ENCODE peak calls at places on chromosomes 7 and 10, in six cellular contexts. U is H54, K is A549, R is H1, J is thyroid gland, N is adrenal gland. Y is an unnamed sample.

GRCh38 chr7:94095359-94096009 is 91.3 kb upstream of the BET1 start:
- DNase-seq in U (no peak), K (no peak), R (no peak), J (no peak), N (no peak), Y (no peak)

GRCh38 chr10:113131611-113132330 is 181.7 kb downstream of the TCF7L2 start:
- DNase-seq in U (peak; percentile 12), K (no peak), R (no peak), J (no peak), N (no peak), Y (no peak)

GRCh38 chr7:110877086-110877485 is 213.8 kb upstream of the LRRN3 start:
- DNase-seq in U (no peak), K (no peak), R (no peak), J (no peak), N (no peak), Y (no peak)

GRCh38 chr10:43231523-43232078 is 35.3 kb downstream of the RASGEF1A start:
- DNase-seq in U (no peak), K (no peak), R (no peak), J (peak; percentile 1), N (no peak), Y (peak; percentile 38)

GRCh38 chr10:62632071-62632809 is 172.3 kb upstream of the ADO start:
- DNase-seq in U (no peak), K (no peak), R (no peak), J (peak; percentile 12), N (peak; percentile 60), Y (no peak)

GRCh38 chr7:1533569-1534329 is 3.2 kb downstream of the MAFK start:
- DNase-seq in U (peak; percentile 100), K (peak; percentile 84), R (no peak), J (peak; percentile 66), N (peak; percentile 94), Y (peak; percentile 86)

GRCh38 chr10:124875596-124875995 is 66.3 kb upstream of the ZRANB1 start:
- DNase-seq in U (no peak), K (no peak), R (no peak), J (no peak), N (no peak), Y (no peak)

GRCh38 chr7:7820939-7821338 is 102.5 kb upstream of the RPA3 start:
- DNase-seq in U (no peak), K (no peak), R (no peak), J (no peak), N (no peak), Y (no peak)

GRCh38 chr10:128268015-128268722 is 141.9 kb upstream of the MKI67 start:
- DNase-seq in U (peak; percentile 25), K (peak; percentile 28), R (peak; percentile 67), J (peak; percentile 8), N (peak; percentile 53), Y (peak; percentile 2)

GRCh38 chr10:58807631-58808024 is 295.0 kb downstream of the BICC1 start:
- DNase-seq in U (no peak), K (no peak), R (no peak), J (no peak), N (no peak), Y (no peak)

GRCh38 chr10:8050561-8051108 is 3.9 kb upstream of the GATA3 start:
- DNase-seq in U (no peak), K (peak; percentile 28), R (no peak), J (peak; percentile 38), N (no peak), Y (peak; percentile 27)

GRCh38 chr7:123769371-123769770 is 20.6 kb upstream of the WASL start:
- DNase-seq in U (peak; percentile 78), K (peak; percentile 76), R (no peak), J (peak; percentile 54), N (peak; percentile 85), Y (no peak)

GRCh38 chr7:42672339-42672990 is 239.4 kb downstream of the C7orf25 start:
- DNase-seq in U (no peak), K (no peak), R (no peak), J (no peak), N (no peak), Y (no peak)

GRCh38 chr7:106031271-106032029 is 68.4 kb downstream of the CDHR3 start:
- DNase-seq in U (no peak), K (no peak), R (no peak), J (peak; percentile 56), N (peak; percentile 60), Y (no peak)

GRCh38 chr7:124784879-124785818 is 19.6 kb upstream of the GPR37 start:
- DNase-seq in U (peak; percentile 7), K (peak; percentile 21), R (peak; percentile 39), J (peak; percentile 58), N (peak; percentile 67), Y (peak; percentile 46)

GRCh38 chr7:27172823-27173411 is 1.2 kb downstream of the HOXA10 start:
- DNase-seq in U (peak; percentile 83), K (no peak), R (no peak), J (no peak), N (peak; percentile 78), Y (no peak)
- TF ChIP-seq POLR2A in U (peak; percentile 81), K (no peak), R (no peak), J (no peak), N (peak; percentile 31), Y (no peak)

GRCh38 chr7:135977020-135977741 is at the start of gene MTPN:
- DNase-seq in U (peak; percentile 89), K (peak; percentile 97), R (peak; percentile 92), J (peak; percentile 99), N (peak; percentile 99), Y (peak; percentile 96)
- TF ChIP-seq POLR2A in U (peak; percentile 65), K (peak; percentile 63), R (no peak), J (peak; percentile 68), N (peak; percentile 56), Y (peak; percentile 87)

GRCh38 chr7:23181684-23182553 is at the start of gene NUP42:
- DNase-seq in U (peak; percentile 98), K (peak; percentile 93), R (peak; percentile 98), J (peak; percentile 95), N (peak; percentile 99), Y (peak; percentile 100)
- TF ChIP-seq POLR2A in U (peak; percentile 93), K (peak; percentile 89), R (peak; percentile 72), J (peak; percentile 82), N (peak; percentile 85), Y (peak; percentile 98)

GRCh38 chr10:132395704-132396494 is 1.1 kb upstream of the PWWP2B start:
- DNase-seq in U (no peak), K (no peak), R (no peak), J (peak; percentile 84), N (peak; percentile 90), Y (peak; percentile 33)
- TF ChIP-seq POLR2A in U (no peak), K (no peak), R (no peak), J (peak; percentile 72), N (peak; percentile 77), Y (no peak)

DNA sequence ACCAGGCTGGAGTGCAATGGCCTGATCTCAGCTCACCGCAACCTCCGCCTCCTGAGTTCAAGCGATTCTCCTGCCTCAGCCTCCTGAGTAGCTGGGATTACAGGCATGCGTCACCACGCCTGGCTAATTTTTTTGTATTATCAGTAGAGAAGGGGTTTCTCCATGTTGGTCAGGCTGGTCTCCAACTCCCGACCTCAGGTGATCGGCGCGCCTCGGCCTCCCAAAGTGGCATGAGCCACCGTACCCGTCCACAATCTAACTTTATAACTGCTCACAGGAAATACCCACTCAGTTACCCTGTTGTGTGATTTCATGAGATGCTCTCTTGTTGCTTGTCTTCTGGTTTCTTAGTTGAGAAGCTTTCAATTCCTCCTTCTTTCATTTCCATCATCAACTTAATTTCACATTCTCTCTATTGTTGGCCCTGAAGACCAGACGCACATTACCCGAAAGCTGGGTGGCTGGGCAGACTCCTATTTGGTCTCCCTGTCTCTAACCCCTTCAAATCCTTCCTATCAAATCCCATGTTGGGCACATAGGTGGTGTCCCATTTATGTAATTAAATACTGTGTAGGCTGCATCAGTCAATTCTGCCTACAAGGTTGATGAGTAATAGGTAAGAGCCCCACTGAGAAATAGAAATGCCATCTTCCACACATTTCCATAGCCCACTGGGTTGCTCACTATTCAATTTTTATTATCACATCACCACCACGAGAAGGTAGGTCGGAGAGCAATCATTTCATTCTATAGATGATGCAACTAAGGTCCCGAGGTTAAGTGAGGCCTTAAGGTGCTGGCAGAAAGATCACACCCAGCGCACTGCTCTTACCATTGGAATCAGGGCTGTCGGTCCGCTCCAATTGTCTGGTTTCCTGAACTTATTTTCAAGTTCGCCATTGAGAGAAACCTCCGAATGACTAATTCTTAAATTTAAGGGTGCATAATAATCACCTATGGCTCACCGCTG is 978 bp upstream of the GSTO2 start:
- DNase-seq in U (no peak), K (no peak), R (no peak), J (no peak), N (no peak), Y (peak; percentile 62)
- TF ChIP-seq POLR2A in U (no peak), K (no peak), R (no peak), J (no peak), N (no peak), Y (no peak)

GRCh38 chr10:119131512-119132240 is 27.8 kb downstream of the DENND10 start:
- DNase-seq in U (peak; percentile 30), K (no peak), R (no peak), J (no peak), N (no peak), Y (peak; percentile 80)
- TF ChIP-seq POLR2A in U (no peak), K (no peak), R (no peak), J (no peak), N (no peak), Y (no peak)

GRCh38 chr10:88991900-88992237 is 1.3 kb downstream of the FAS start:
- DNase-seq in U (no peak), K (peak; percentile 17), R (no peak), J (no peak), N (no peak), Y (no peak)

GRCh38 chr10:88991161-88991899 is 732 bp downstream of the FAS start:
- DNase-seq in U (peak; percentile 51), K (peak; percentile 30), R (no peak), J (peak; percentile 78), N (peak; percentile 89), Y (peak; percentile 72)

GRCh38 chr10:88989824-88990527 is 622 bp upstream of the FAS start:
- DNase-seq in U (no peak), K (no peak), R (no peak), J (no peak), N (peak; percentile 84), Y (peak; percentile 36)

GRCh38 chr10:88989423-88989822 is 1.2 kb upstream of the FAS start:
- DNase-seq in U (no peak), K (no peak), R (no peak), J (no peak), N (no peak), Y (no peak)

GRCh38 chr10:88990528-88991160 is at the start of gene FAS:
- DNase-seq in U (peak; percentile 74), K (peak; percentile 69), R (no peak), J (peak; percentile 91), N (peak; percentile 91), Y (peak; percentile 55)
- TF ChIP-seq POLR2A in U (peak; percentile 13), K (peak; percentile 33), R (no peak), J (peak; percentile 84), N (peak; percentile 79), Y (peak; percentile 65)